ENCODE peak calls at places on chromosomes 5 and 9, in ten cellular contexts. U is breast epithelium, B is HCT116, K is spleen, R is endothelial cell of umbilical vein, X is K562, Q is prostate gland, D is stomach, S is HepG2, M is SK-N-SH. A is an unnamed sample.

GRCh38 chr5:97600486-97600885 is 417.4 kb upstream of the RIOK2 start:
- DNase-seq in R (no peak), D (no peak), Q (no peak), U (no peak), S (no peak), B (no peak), K (no peak), X (no peak), M (no peak), A (no peak)

GRCh38 chr9:36862206-36863145 is 171.6 kb downstream of the PAX5 start:
- DNase-seq in U (no peak), M (peak), Q (no peak), S (peak), R (peak), K (peak), D (peak), X (peak), B (peak), A (peak)

GRCh38 chr9:85541876-85542275 is 199.9 kb downstream of the AGTPBP1 start:
- DNase-seq in R (no peak), U (no peak), D (no peak), Q (no peak), B (no peak), S (no peak), K (no peak), M (no peak), X (no peak), A (no peak)

GRCh38 chr5:55856511-55857246 is 5.5 kb downstream of the IL31RA start:
- DNase-seq in B (no peak), Q (no peak), K (no peak), S (no peak), R (peak), U (no peak), M (no peak), D (no peak), X (no peak), A (peak)

GRCh38 chr5:126883801-126884200 is 106.9 kb downstream of the LMNB1 start:
- DNase-seq in Q (no peak), S (no peak), X (peak), M (no peak), D (no peak), K (no peak), B (no peak), R (peak), U (no peak), A (no peak)

GRCh38 chr9:74810200-74810599 is 77.5 kb downstream of the TRPM6 start:
- DNase-seq in U (no peak), Q (no peak), B (no peak), X (no peak), K (no peak), M (no peak), R (no peak), D (no peak), S (no peak), A (no peak)

GRCh38 chr5:96084874-96085545 is 123.4 kb upstream of the ELL2 start:
- DNase-seq in K (no peak), S (no peak), U (no peak), Q (no peak), B (no peak), D (no peak), M (no peak), X (no peak), R (no peak), A (no peak)

GRCh38 chr5:34622046-34622435 is 34.1 kb upstream of the RAI14 start:
- DNase-seq in D (no peak), Q (no peak), B (no peak), K (no peak), S (no peak), U (no peak), R (no peak), M (no peak), X (no peak), A (no peak)

GRCh38 chr9:137707361-137707760 is 88.6 kb downstream of the EHMT1 start:
- DNase-seq in R (no peak), S (no peak), B (no peak), Q (no peak), X (no peak), M (peak), K (no peak), U (no peak), D (no peak), A (no peak)

GRCh38 chr9:20526500-20527319 is 95.6 kb downstream of the MLLT3 start:
- DNase-seq in M (no peak), X (no peak), S (peak), B (no peak), K (no peak), D (no peak), Q (no peak), U (no peak), R (no peak), A (no peak)

GRCh38 chr9:36306481-36307306 is 48.4 kb upstream of the GNE start:
- DNase-seq in X (no peak), D (no peak), Q (no peak), B (no peak), M (no peak), S (peak), K (no peak), R (peak), U (no peak), A (peak)

GRCh38 chr5:111227805-111228204 is 3.6 kb downstream of the CAMK4 start:
- DNase-seq in X (no peak), Q (no peak), K (peak), S (no peak), D (no peak), U (no peak), B (no peak), R (peak), M (peak), A (no peak)

GRCh38 chr9:111622626-111623025 is 8.5 kb upstream of the DNAJC25 start:
- DNase-seq in D (peak), M (no peak), X (no peak), Q (no peak), K (no peak), R (no peak), U (no peak), B (no peak), S (peak), A (no peak)

GRCh38 chr5:50501510-50502209 is 60.6 kb upstream of the EMB start:
- DNase-seq in Q (no peak), D (no peak), U (no peak), M (no peak), X (no peak), K (no peak), R (no peak), B (no peak), S (no peak), A (peak)

GRCh38 chr5:89277791-89278190 is 394.8 kb upstream of the MEF2C start:
- DNase-seq in S (no peak), X (no peak), R (no peak), D (no peak), K (no peak), U (no peak), Q (no peak), B (no peak), M (no peak), A (no peak)

GRCh38 chr5:137212471-137212870 is 286.7 kb downstream of the SPOCK1 start:
- DNase-seq in Q (no peak), B (no peak), M (no peak), K (no peak), D (no peak), R (no peak), S (no peak), U (no peak), X (no peak), A (no peak)

GRCh38 chr5:38720691-38721361 is 125.0 kb upstream of the OSMR start:
- DNase-seq in K (no peak), D (no peak), S (no peak), B (no peak), U (no peak), Q (no peak), R (no peak), M (no peak), X (no peak), A (no peak)

GRCh38 chr5:6902597-6902996 is 189.4 kb downstream of the TENT4A start:
- DNase-seq in U (no peak), S (no peak), Q (no peak), B (no peak), K (no peak), X (no peak), M (no peak), D (no peak), R (no peak), A (no peak)

GRCh38 chr5:38724301-38725030 is 121.3 kb upstream of the OSMR start:
- DNase-seq in X (no peak), U (no peak), S (no peak), B (no peak), K (no peak), M (no peak), R (no peak), D (no peak), Q (no peak), A (no peak)

GRCh38 chr5:38601843-38602424 is 45.5 kb upstream of the LIFR start:
- DNase-seq in K (no peak), X (no peak), Q (no peak), R (no peak), S (no peak), U (no peak), D (no peak), M (no peak), B (peak), A (no peak)

GRCh38 chr5:17713301-17713700 is 79.0 kb downstream of the TAF11L14 start:
- DNase-seq in S (no peak), U (no peak), Q (no peak), X (no peak), K (no peak), M (no peak), D (no peak), R (no peak), B (no peak), A (peak)

GRCh38 chr9:107462691-107463090 is 26.9 kb downstream of the KLF4 start:
- DNase-seq in K (no peak), S (peak), X (no peak), Q (no peak), D (no peak), R (no peak), B (no peak), U (no peak), M (no peak), A (no peak)

GRCh38 chr9:98081477-98082219 is 25.1 kb downstream of the NANS start:
- DNase-seq in M (no peak), S (peak), K (peak), B (no peak), U (no peak), Q (no peak), X (no peak), R (peak), D (peak), A (no peak)

GRCh38 chr9:34603610-34604231 is 8.2 kb downstream of the RPP25L start:
- DNase-seq in S (peak), R (peak), D (peak), M (peak), B (peak), K (peak), U (peak), Q (peak), X (peak), A (no peak)

GRCh38 chr5:83321656-83322055 is 149.9 kb upstream of the VCAN start:
- DNase-seq in S (no peak), B (no peak), D (no peak), R (peak), X (no peak), Q (no peak), M (no peak), K (no peak), U (no peak), A (no peak)

GRCh38 chr9:126503333-126504085 is 110.2 kb upstream of the LMX1B start:
- DNase-seq in R (no peak), M (no peak), K (peak), S (no peak), Q (no peak), D (no peak), U (no peak), X (no peak), B (no peak), A (no peak)

GRCh38 chr9:88949425-88949824 is 41.8 kb upstream of the S1PR3 start:
- DNase-seq in B (no peak), K (no peak), R (peak), S (no peak), M (no peak), D (peak), U (no peak), X (peak), Q (no peak), A (no peak)

GRCh38 chr9:92295827-92296258 is 2.3 kb upstream of the IARS1 start:
- DNase-seq in Q (peak), U (no peak), K (no peak), R (no peak), X (peak), D (no peak), B (no peak), M (no peak), S (no peak), A (peak)

GRCh38 chr9:83355024-83355444 is 183.2 kb downstream of the FRMD3 start:
- DNase-seq in K (no peak), D (no peak), R (no peak), X (peak), S (no peak), B (no peak), M (no peak), Q (no peak), U (no peak), A (no peak)

GRCh38 chr5:178793156-178793555 is 62.7 kb upstream of the ZNF354A start:
- DNase-seq in R (no peak), U (peak), B (peak), X (peak), K (no peak), M (peak), Q (peak), S (peak), D (peak), A (no peak)

GRCh38 chr9:122222741-122223140 is 6.0 kb downstream of the LHX6 start:
- DNase-seq in M (peak), D (no peak), X (no peak), S (no peak), Q (no peak), B (no peak), K (no peak), R (no peak), U (no peak), A (no peak)

GRCh38 chr9:87854563-87854962 is 28.1 kb upstream of the SPATA31E1 start:
- DNase-seq in K (no peak), M (peak), X (no peak), Q (no peak), R (no peak), D (no peak), U (no peak), B (no peak), S (no peak), A (no peak)

GRCh38 chr5:151086905-151087360 is 6.1 kb upstream of the TNIP1 start:
- DNase-seq in B (no peak), Q (no peak), K (peak), U (no peak), X (no peak), M (no peak), D (peak), S (no peak), R (no peak), A (no peak)

GRCh38 chr9:77014597-77015263 is 4.7 kb upstream of the FOXB2 start:
- DNase-seq in Q (no peak), R (no peak), U (no peak), D (no peak), X (no peak), K (no peak), B (no peak), M (no peak), S (no peak), A (no peak)

GRCh38 chr5:150097152-150097551 is 10.8 kb upstream of the CSF1R start:
- DNase-seq in Q (no peak), M (no peak), X (no peak), S (no peak), R (no peak), D (no peak), K (no peak), U (no peak), B (no peak), A (no peak)

GRCh38 chr9:134626141-134626423 is 15.5 kb upstream of the COL5A1 start:
- DNase-seq in Q (no peak), S (no peak), B (no peak), K (no peak), X (no peak), U (no peak), D (no peak), M (no peak), R (no peak), A (no peak)

GRCh38 chr9:134624119-134624826 is 17.3 kb upstream of the COL5A1 start:
- DNase-seq in U (no peak), Q (no peak), M (no peak), X (no peak), K (peak), B (no peak), R (no peak), S (no peak), D (no peak), A (no peak)

GRCh38 chr9:134624827-134625181 is 16.8 kb upstream of the COL5A1 start:
- DNase-seq in Q (no peak), M (no peak), R (peak), X (no peak), D (no peak), K (peak), B (peak), U (no peak), S (no peak), A (no peak)

GRCh38 chr9:134626576-134627416 is 14.8 kb upstream of the COL5A1 start:
- DNase-seq in U (no peak), Q (no peak), K (peak), R (no peak), S (no peak), B (no peak), M (no peak), X (no peak), D (no peak), A (no peak)

DNA sequence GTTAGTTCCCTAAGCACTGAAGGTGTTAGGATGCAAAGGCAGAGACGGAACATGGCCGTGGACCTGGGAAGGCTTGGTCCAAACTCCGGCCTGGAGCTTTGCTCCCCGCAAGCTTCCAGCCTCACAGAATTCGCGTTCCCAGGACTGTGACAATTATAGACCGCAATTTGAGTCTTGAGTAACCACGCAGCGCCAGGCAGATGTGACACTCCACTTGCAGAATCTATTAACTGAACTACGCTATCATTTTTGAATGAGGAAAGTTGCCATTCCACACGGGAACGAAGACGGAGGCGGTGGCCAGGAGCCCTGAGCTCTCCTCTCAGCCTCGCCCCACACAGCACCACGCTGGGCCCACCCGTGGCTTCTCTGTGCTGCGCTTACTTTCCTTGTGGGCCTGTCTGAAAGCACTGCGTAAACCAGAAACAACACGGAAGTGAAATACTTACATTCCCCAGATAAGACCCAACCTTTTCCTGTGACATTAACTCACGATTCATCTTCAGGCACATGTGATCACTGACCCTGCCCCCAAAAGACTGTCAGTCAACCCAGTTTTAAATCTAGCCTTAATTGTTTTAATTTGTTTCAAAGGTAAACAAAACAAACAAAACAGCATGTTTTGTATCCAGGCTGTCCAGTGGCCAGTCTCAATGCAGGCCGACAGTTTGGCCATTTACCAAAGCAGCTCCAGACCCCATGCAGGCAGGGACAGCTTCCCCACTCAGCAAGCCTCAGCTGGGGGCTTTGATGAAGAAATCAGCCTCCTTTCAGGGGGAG is 16.1 kb upstream of the COL5A1 start:
- DNase-seq in S (no peak), Q (no peak), U (no peak), B (no peak), M (no peak), X (no peak), D (no peak), K (peak), R (peak), A (no peak)
- TF ChIP-seq POLR2AphosphoS5 in S (no peak), Q (no peak), U (no peak), B (no peak), M (no peak), X (no peak), D (no peak), K (no peak), R (peak), A (no peak)

GRCh38 chr5:14258840-14259239 is 115.7 kb downstream of the TRIO start:
- DNase-seq in S (no peak), M (no peak), K (no peak), Q (no peak), D (no peak), U (no peak), X (no peak), R (peak), B (no peak), A (no peak)
- TF ChIP-seq CTCF in S (no peak), M (no peak), K (no peak), Q (no peak), D (no peak), U (no peak), X (no peak), R (peak), B (no peak), A (no peak)

DNA sequence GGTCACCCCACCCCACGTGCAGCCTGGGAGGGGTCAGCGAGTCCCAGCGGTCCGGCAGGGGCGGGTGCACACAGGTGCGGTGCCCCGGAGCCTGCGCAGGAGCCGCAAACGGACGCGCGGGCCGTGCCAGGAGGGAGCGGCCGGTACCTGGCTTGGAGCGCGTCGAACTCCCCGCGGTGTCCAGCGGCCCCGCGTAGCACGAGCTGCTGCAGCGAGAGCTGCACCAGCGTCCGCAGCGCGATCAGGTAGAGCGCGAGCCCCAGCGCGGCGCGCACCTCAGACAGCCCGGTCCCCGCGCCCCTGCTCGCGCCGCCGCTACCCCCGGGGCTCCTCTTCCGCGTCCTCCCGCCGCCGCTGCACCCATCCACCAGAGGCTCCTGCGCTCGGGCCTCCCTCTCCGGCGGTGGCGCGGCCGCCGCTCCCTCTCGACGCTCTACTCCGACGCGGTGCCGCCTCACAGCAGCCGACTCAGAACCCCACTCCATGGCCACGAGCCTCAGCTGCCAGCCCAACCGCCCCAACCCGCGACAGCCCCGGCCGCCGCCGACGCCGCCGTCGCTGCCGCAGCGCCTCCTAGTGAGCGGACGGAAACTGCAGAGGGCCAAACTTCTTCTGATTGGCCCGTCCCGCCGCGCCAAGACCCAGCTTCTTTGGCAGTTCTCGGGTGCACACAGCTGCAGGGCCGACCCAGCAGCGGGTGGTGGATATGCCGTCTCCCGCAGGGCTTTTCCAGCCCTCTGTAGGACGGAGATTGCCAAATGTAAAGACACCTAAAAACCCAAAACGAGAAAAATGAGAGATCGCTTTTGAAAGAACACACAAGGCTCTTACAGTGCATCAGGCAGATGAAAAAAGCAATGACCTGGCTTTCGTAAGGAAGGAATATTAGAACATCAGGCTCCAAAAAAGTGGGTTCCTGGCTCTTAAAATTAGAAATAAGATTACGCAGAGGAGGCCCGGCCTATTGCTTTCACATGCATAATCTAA is at the start of gene ERMP1:
- DNase-seq in U (peak), B (peak), K (peak), R (peak), S (peak), M (peak), X (peak), D (peak), Q (peak), A (peak)
- TF ChIP-seq POLR2AphosphoS5 in U (peak), B (peak), K (peak), R (peak), S (peak), M (peak), X (peak), D (peak), Q (peak), A (peak)

DNA sequence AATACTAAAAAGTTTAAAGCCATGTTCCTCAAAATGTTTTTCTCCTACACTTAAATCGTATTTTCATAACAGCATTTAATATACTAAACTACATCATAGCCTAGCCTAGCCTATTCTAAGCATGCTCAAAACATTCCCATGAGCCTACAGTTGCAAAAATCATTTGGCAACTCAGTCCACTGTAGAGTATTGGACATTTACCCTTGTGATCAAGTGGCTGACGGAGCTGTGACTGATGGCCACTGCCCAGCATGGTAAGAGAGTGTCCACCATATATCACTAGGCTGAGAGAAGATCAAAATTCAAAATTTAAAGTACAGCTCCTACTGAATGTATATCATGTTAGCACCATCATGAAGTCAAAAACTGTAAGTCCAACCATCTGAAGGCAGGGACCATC is 30.9 kb downstream of the SEMA5A start:
- DNase-seq in B (no peak), S (no peak), U (no peak), R (no peak), M (no peak), X (no peak), K (no peak), D (no peak), Q (no peak), A (no peak)
- TF ChIP-seq CTCF in B (no peak), S (no peak), U (no peak), R (no peak), M (no peak), X (no peak), K (no peak), D (no peak), Q (no peak), A (no peak)